ENCODE peak calls at places on chromosomes 11 and 22, in six cellular contexts. One of them, this sample, is unnamed.
A peak's percentile ranks its signal among the peaks of the same experiment; 100 is the strongest.

GRCh38 chr22:27223317-27224177 is 566.2 kb downstream of the MIAT start:
- DNase-seq in brain microvascular endothelial cell: peak; percentile 94
- DNase-seq in CD8-positive, alpha-beta T cell: no peak
- DNase-seq in tibial artery: no peak
- DNase-seq in cardiac muscle cell: no peak
- DNase-seq in mesenchymal stem cell: peak; percentile 95
- DNase-seq in this sample: no peak

GRCh38 chr22:48968201-48968959 is 859.3 kb downstream of the BRD1 start:
- DNase-seq in brain microvascular endothelial cell: no peak
- DNase-seq in CD8-positive, alpha-beta T cell: peak; percentile 48
- DNase-seq in tibial artery: peak; percentile 40
- DNase-seq in cardiac muscle cell: peak; percentile 7
- DNase-seq in mesenchymal stem cell: no peak
- DNase-seq in this sample: no peak

GRCh38 chr22:30433773-30434172 is 8.2 kb downstream of the MTFP1 start:
- DNase-seq in brain microvascular endothelial cell: no peak
- DNase-seq in CD8-positive, alpha-beta T cell: no peak
- DNase-seq in tibial artery: no peak
- DNase-seq in cardiac muscle cell: no peak
- DNase-seq in mesenchymal stem cell: no peak
- DNase-seq in this sample: no peak

GRCh38 chr11:49208006-49208721 is at the start of gene FOLH1:
- DNase-seq in brain microvascular endothelial cell: no peak
- DNase-seq in CD8-positive, alpha-beta T cell: no peak
- DNase-seq in tibial artery: no peak
- DNase-seq in cardiac muscle cell: peak; percentile 1
- DNase-seq in mesenchymal stem cell: no peak
- DNase-seq in this sample: no peak

GRCh38 chr22:29820941-29821789 is 16.9 kb downstream of the ASCC2 start:
- DNase-seq in brain microvascular endothelial cell: peak; percentile 100
- DNase-seq in CD8-positive, alpha-beta T cell: no peak
- DNase-seq in tibial artery: peak; percentile 73
- DNase-seq in cardiac muscle cell: peak; percentile 94
- DNase-seq in mesenchymal stem cell: peak; percentile 97
- DNase-seq in this sample: peak; percentile 71

GRCh38 chr11:2164861-2165555 is 4.0 kb upstream of the INS start:
- DNase-seq in brain microvascular endothelial cell: no peak
- DNase-seq in CD8-positive, alpha-beta T cell: no peak
- DNase-seq in tibial artery: no peak
- DNase-seq in cardiac muscle cell: no peak
- DNase-seq in mesenchymal stem cell: no peak
- DNase-seq in this sample: no peak

GRCh38 chr11:100467821-100468508 is 219.1 kb upstream of the ARHGAP42 start:
- DNase-seq in brain microvascular endothelial cell: no peak
- DNase-seq in CD8-positive, alpha-beta T cell: no peak
- DNase-seq in tibial artery: no peak
- DNase-seq in cardiac muscle cell: no peak
- DNase-seq in mesenchymal stem cell: peak; percentile 7
- DNase-seq in this sample: no peak

GRCh38 chr11:62504158-62504973 is 42.2 kb downstream of the AHNAK start:
- DNase-seq in brain microvascular endothelial cell: no peak
- DNase-seq in CD8-positive, alpha-beta T cell: no peak
- DNase-seq in tibial artery: no peak
- DNase-seq in cardiac muscle cell: peak; percentile 79
- DNase-seq in mesenchymal stem cell: no peak
- DNase-seq in this sample: no peak

GRCh38 chr11:7582338-7582985 is 68.7 kb downstream of the PPFIBP2 start:
- DNase-seq in brain microvascular endothelial cell: no peak
- DNase-seq in CD8-positive, alpha-beta T cell: no peak
- DNase-seq in tibial artery: no peak
- DNase-seq in cardiac muscle cell: no peak
- DNase-seq in mesenchymal stem cell: peak; percentile 34
- DNase-seq in this sample: no peak

GRCh38 chr11:116707250-116707649 is 65.5 kb downstream of the BUD13 start:
- DNase-seq in brain microvascular endothelial cell: no peak
- DNase-seq in CD8-positive, alpha-beta T cell: no peak
- DNase-seq in tibial artery: no peak
- DNase-seq in cardiac muscle cell: no peak
- DNase-seq in mesenchymal stem cell: no peak
- DNase-seq in this sample: no peak

GRCh38 chr11:18064450-18065048 is 18.5 kb upstream of the TPH1 start:
- DNase-seq in brain microvascular endothelial cell: no peak
- DNase-seq in CD8-positive, alpha-beta T cell: no peak
- DNase-seq in tibial artery: no peak
- DNase-seq in cardiac muscle cell: no peak
- DNase-seq in mesenchymal stem cell: no peak
- DNase-seq in this sample: no peak

GRCh38 chr11:119745776-119746535 is 17.0 kb upstream of the NECTIN1 start:
- DNase-seq in brain microvascular endothelial cell: no peak
- DNase-seq in CD8-positive, alpha-beta T cell: no peak
- DNase-seq in tibial artery: no peak
- DNase-seq in cardiac muscle cell: no peak
- DNase-seq in mesenchymal stem cell: no peak
- DNase-seq in this sample: no peak

GRCh38 chr11:27370374-27370773 is 7.4 kb upstream of the CCDC34 start:
- DNase-seq in brain microvascular endothelial cell: no peak
- DNase-seq in CD8-positive, alpha-beta T cell: no peak
- DNase-seq in tibial artery: no peak
- DNase-seq in cardiac muscle cell: no peak
- DNase-seq in mesenchymal stem cell: peak; percentile 64
- DNase-seq in this sample: no peak
- H3K36me3 ChIP-seq in brain microvascular endothelial cell: peaks cover 4% of the 10 kb centered on the region
- H3K36me3 ChIP-seq in CD8-positive, alpha-beta T cell: no peaks in the 10 kb centered on the region
- H3K36me3 ChIP-seq in tibial artery: peaks cover 30% of the 10 kb centered on the region
- H3K36me3 ChIP-seq in cardiac muscle cell: peaks cover 55% of the 10 kb centered on the region
- H3K36me3 ChIP-seq in mesenchymal stem cell: peaks cover 51% of the 10 kb centered on the region
- H3K36me3 ChIP-seq in this sample: peaks cover 12% of the 10 kb centered on the region

GRCh38 chr11:74720596-74721478 is 10.4 kb downstream of the CHRDL2 start:
- DNase-seq in brain microvascular endothelial cell: no peak
- DNase-seq in CD8-positive, alpha-beta T cell: no peak
- DNase-seq in tibial artery: peak; percentile 82
- DNase-seq in cardiac muscle cell: no peak
- DNase-seq in mesenchymal stem cell: peak; percentile 28
- DNase-seq in this sample: no peak

GRCh38 chr11:74713686-74714085 is 17.5 kb downstream of the CHRDL2 start:
- DNase-seq in brain microvascular endothelial cell: no peak
- DNase-seq in CD8-positive, alpha-beta T cell: no peak
- DNase-seq in tibial artery: no peak
- DNase-seq in cardiac muscle cell: no peak
- DNase-seq in mesenchymal stem cell: no peak
- DNase-seq in this sample: peak; percentile 38

GRCh38 chr11:74714904-74715303 is 16.3 kb downstream of the CHRDL2 start:
- DNase-seq in brain microvascular endothelial cell: no peak
- DNase-seq in CD8-positive, alpha-beta T cell: no peak
- DNase-seq in tibial artery: no peak
- DNase-seq in cardiac muscle cell: no peak
- DNase-seq in mesenchymal stem cell: no peak
- DNase-seq in this sample: no peak

GRCh38 chr11:74719011-74719410 is 12.2 kb downstream of the CHRDL2 start:
- DNase-seq in brain microvascular endothelial cell: no peak
- DNase-seq in CD8-positive, alpha-beta T cell: no peak
- DNase-seq in tibial artery: no peak
- DNase-seq in cardiac muscle cell: no peak
- DNase-seq in mesenchymal stem cell: no peak
- DNase-seq in this sample: no peak

DNA sequence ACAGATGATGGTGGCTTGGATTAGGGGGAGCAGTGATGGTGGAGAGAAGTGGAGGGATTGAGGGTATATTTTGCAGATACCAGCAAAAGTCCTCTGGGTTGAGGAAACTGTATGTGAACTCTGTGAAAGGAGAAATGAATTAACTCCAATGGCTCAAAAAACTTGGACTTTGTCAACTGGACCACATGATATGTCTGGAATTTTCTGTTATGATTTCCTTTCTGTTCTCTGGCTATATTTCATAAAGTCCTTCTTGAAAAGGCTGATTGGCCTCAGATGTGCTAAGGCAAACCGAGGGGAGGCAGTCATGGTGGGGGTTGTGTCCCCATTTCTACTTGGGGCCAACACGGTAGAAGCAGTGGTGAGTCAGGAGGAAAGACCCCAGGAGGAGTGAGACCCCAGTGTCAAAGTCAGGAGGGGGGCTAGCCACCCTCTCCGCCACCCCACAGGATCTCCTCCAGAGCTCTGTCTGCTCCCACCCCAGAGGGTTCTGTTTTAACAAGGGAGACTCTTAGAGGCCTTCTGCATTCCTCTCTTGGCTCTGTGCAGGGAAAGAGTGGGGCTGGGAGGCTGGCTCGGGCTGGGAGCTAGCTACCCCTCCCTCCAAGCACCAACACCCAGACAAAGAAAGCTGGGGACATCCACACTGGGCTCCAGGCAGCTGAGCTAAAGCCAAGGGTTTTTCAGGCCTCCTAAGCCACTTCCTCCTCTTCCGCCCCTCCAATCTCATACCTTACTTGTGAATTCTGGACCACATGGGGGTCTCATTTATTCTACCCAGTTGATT is 13.8 kb downstream of the CHRDL2 start:
- DNase-seq in brain microvascular endothelial cell: no peak
- DNase-seq in CD8-positive, alpha-beta T cell: no peak
- DNase-seq in tibial artery: no peak
- DNase-seq in cardiac muscle cell: no peak
- DNase-seq in mesenchymal stem cell: no peak
- DNase-seq in this sample: no peak
- H3K27ac ChIP-seq in brain microvascular endothelial cell: no peak overlapping the region
- H3K27ac ChIP-seq in CD8-positive, alpha-beta T cell: no peak overlapping the region
- H3K27ac ChIP-seq in tibial artery: peak overlapping the region; percentile 79
- H3K27ac ChIP-seq in cardiac muscle cell: no peak overlapping the region
- H3K27ac ChIP-seq in mesenchymal stem cell: no peak overlapping the region
- H3K27ac ChIP-seq in this sample: no peak overlapping the region

DNA sequence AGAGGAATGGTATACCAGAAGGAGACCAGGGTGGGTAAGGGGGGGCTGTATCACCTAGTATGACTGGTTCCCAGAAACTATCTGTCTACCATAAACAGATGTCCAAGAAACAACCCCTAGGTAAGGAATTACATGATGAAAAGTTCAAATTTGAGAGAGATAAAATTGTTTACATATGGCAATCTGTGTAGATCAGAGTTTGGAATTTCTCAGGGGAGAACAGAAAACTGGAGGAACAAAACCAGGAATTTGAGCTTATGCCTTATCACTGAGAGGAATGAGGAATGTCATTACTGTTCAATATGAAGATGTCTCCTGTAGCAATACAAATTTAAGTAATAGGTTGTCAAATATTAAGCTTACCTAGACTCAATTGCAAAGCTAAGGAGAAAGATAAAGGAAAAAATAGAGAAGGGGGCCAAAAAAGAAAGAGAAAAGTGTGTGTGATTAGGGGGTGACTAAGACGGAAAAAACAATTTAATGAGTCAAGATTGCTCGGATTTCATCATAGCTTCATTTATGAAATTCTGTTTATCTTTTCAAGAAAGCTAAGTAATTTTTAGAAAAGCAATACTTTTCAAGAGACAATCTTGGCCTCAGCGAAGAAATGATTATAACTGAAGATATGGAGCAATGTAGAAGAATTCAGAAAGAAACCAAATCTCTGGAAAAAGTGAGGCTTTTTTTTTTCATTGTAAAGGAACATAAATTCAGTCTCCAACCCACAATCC is 117.8 kb downstream of the APOL5 start:
- DNase-seq in brain microvascular endothelial cell: no peak
- DNase-seq in CD8-positive, alpha-beta T cell: no peak
- DNase-seq in tibial artery: no peak
- DNase-seq in cardiac muscle cell: no peak
- DNase-seq in mesenchymal stem cell: peak; percentile 58
- DNase-seq in this sample: no peak
- H3K4me3 ChIP-seq in brain microvascular endothelial cell: peak overlapping the region; percentile 52
- H3K4me3 ChIP-seq in CD8-positive, alpha-beta T cell: no peak overlapping the region
- H3K4me3 ChIP-seq in tibial artery: peak overlapping the region; percentile 32
- H3K4me3 ChIP-seq in cardiac muscle cell: peak overlapping the region; percentile 90
- H3K4me3 ChIP-seq in mesenchymal stem cell: peak overlapping the region; percentile 86
- H3K4me3 ChIP-seq in this sample: peak overlapping the region; percentile 67

GRCh38 chr11:43772733-43773132 is 92.2 kb downstream of the HSD17B12 start:
- DNase-seq in brain microvascular endothelial cell: no peak
- DNase-seq in CD8-positive, alpha-beta T cell: no peak
- DNase-seq in tibial artery: no peak
- DNase-seq in cardiac muscle cell: no peak
- DNase-seq in mesenchymal stem cell: no peak
- DNase-seq in this sample: no peak
- H3K36me3 ChIP-seq in brain microvascular endothelial cell: no peaks in the 10 kb centered on the region
- H3K36me3 ChIP-seq in CD8-positive, alpha-beta T cell: peaks cover 4% of the 10 kb centered on the region
- H3K36me3 ChIP-seq in tibial artery: no peaks in the 10 kb centered on the region
- H3K36me3 ChIP-seq in cardiac muscle cell: peaks cover 6% of the 10 kb centered on the region
- H3K36me3 ChIP-seq in mesenchymal stem cell: peaks cover 20% of the 10 kb centered on the region
- H3K36me3 ChIP-seq in this sample: peaks cover 22% of the 10 kb centered on the region

GRCh38 chr11:72237112-72237931 is 6.7 kb downstream of the PHOX2A start:
- DNase-seq in brain microvascular endothelial cell: no peak
- DNase-seq in CD8-positive, alpha-beta T cell: no peak
- DNase-seq in tibial artery: no peak
- DNase-seq in cardiac muscle cell: no peak
- DNase-seq in mesenchymal stem cell: no peak
- DNase-seq in this sample: no peak

GRCh38 chr11:72235351-72236057 is 8.5 kb downstream of the PHOX2A start:
- DNase-seq in brain microvascular endothelial cell: no peak
- DNase-seq in CD8-positive, alpha-beta T cell: no peak
- DNase-seq in tibial artery: no peak
- DNase-seq in cardiac muscle cell: no peak
- DNase-seq in mesenchymal stem cell: no peak
- DNase-seq in this sample: no peak

GRCh38 chr11:72236774-72237111 is 7.2 kb downstream of the PHOX2A start:
- DNase-seq in brain microvascular endothelial cell: no peak
- DNase-seq in CD8-positive, alpha-beta T cell: no peak
- DNase-seq in tibial artery: no peak
- DNase-seq in cardiac muscle cell: no peak
- DNase-seq in mesenchymal stem cell: no peak
- DNase-seq in this sample: no peak

GRCh38 chr11:72234920-72235319 is 9.1 kb downstream of the PHOX2A start:
- DNase-seq in brain microvascular endothelial cell: no peak
- DNase-seq in CD8-positive, alpha-beta T cell: peak; percentile 42
- DNase-seq in tibial artery: peak; percentile 24
- DNase-seq in cardiac muscle cell: no peak
- DNase-seq in mesenchymal stem cell: no peak
- DNase-seq in this sample: no peak

DNA sequence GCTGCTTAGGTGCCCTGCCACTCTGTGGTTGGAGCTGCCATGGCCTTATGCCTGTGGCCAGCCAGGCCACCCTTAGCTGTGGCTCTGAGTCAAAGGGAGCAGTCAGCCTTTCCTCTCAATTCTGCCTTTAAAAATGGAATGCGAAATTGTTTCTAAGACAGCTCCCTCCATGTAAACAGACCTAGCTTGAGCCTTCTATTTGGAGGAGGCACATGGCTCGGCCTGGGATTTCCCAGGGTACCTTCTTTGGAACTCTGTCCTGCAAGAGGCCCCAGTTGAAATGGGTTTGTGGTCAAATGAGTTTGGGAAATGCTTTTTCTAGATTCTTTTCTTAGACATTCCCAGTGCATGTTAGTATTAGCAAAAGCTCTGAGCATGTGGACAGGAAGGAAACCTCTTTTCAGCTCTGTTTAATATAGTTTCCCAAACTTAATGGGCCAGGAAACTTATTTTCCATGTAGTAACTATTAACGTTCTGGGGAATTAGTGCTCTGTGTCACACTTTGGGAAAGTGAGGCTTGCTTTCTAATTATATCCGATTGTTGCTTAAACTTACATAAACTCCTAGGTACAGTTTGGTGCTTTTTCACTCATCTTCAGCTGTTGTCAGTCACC is 7.8 kb downstream of the PHOX2A start:
- DNase-seq in brain microvascular endothelial cell: no peak
- DNase-seq in CD8-positive, alpha-beta T cell: no peak
- DNase-seq in tibial artery: no peak
- DNase-seq in cardiac muscle cell: no peak
- DNase-seq in mesenchymal stem cell: peak; percentile 72
- DNase-seq in this sample: no peak
- H3K27ac ChIP-seq in brain microvascular endothelial cell: no peak overlapping the region
- H3K27ac ChIP-seq in CD8-positive, alpha-beta T cell: no peak overlapping the region
- H3K27ac ChIP-seq in tibial artery: no peak overlapping the region
- H3K27ac ChIP-seq in cardiac muscle cell: no peak overlapping the region
- H3K27ac ChIP-seq in mesenchymal stem cell: no peak overlapping the region
- H3K27ac ChIP-seq in this sample: no peak overlapping the region

This sample was measured in SJCRH30.